ENCODE peak calls at places on chromosomes 13 and 19, in four cellular contexts. Q is left ventricle myocardium inferior, S is astrocyte, K is H9. R is an unnamed sample.
A peak's percentile ranks its signal among the peaks of the same experiment; 100 is the strongest.

GRCh38 chr13:97627566-97627965 is 193.6 kb downstream of the RAP2A start:
- DNase-seq in Q (peak; percentile 43), K (peak; percentile 66), S (peak; percentile 83), R (peak; percentile 74)

GRCh38 chr13:112182251-112182650 is 115.3 kb downstream of the SOX1 start:
- DNase-seq in S (no peak), K (no peak), Q (no peak), R (no peak)

GRCh38 chr13:109784590-109785140 is 1.7 kb downstream of the IRS2 start:
- DNase-seq in K (peak; percentile 81), Q (peak; percentile 84), S (peak; percentile 40), R (no peak)

GRCh38 chr13:40496035-40496810 is 170.2 kb downstream of the FOXO1 start:
- DNase-seq in K (no peak), Q (no peak), S (peak; percentile 73), R (no peak)

GRCh38 chr19:3643592-3644313 is 17.2 kb upstream of the CACTIN start:
- DNase-seq in S (no peak), K (no peak), Q (no peak), R (no peak)

GRCh38 chr19:19113040-19113541 is 25.2 kb downstream of the TMEM161A start:
- DNase-seq in S (no peak), K (peak; percentile 84), Q (no peak), R (no peak)

GRCh38 chr13:73365681-73366080 is 306.9 kb downstream of the KLF5 start:
- DNase-seq in Q (no peak), K (no peak), S (no peak), R (no peak)

GRCh38 chr13:24306632-24307031 is 2.7 kb upstream of the C1QTNF9 start:
- DNase-seq in Q (no peak), K (no peak), S (peak; percentile 46), R (no peak)

GRCh38 chr19:12995596-12996541 is 594 bp downstream of the NFIX start:
- DNase-seq in Q (no peak), S (no peak), K (no peak), R (no peak)

GRCh38 chr13:87168390-87168789 is 502.8 kb upstream of the SLITRK5 start:
- DNase-seq in K (no peak), Q (no peak), S (no peak), R (no peak)

GRCh38 chr19:41324921-41325639 is 15.1 kb downstream of the CCDC97 start:
- DNase-seq in K (peak; percentile 94), S (peak; percentile 77), Q (peak; percentile 77), R (peak; percentile 82)

GRCh38 chr19:45866400-45867176 is 2.5 kb downstream of the FOXA3 start:
- DNase-seq in K (no peak), Q (no peak), S (no peak), R (no peak)

GRCh38 chr13:113183450-113184129 is 24.9 kb downstream of the PCID2 start:
- DNase-seq in K (no peak), Q (no peak), S (no peak), R (no peak)

GRCh38 chr13:92572190-92572589 is 654.4 kb upstream of the GPC6 start:
- DNase-seq in Q (no peak), K (no peak), S (no peak), R (no peak)

GRCh38 chr19:46913852-46914430 is 53.1 kb downstream of the ARHGAP35 start:
- DNase-seq in Q (no peak), S (peak; percentile 58), K (no peak), R (no peak)

GRCh38 chr13:84686973-84687372 is 804.7 kb upstream of the SLITRK1 start:
- DNase-seq in Q (no peak), S (no peak), K (no peak), R (no peak)

GRCh38 chr19:45346449-45346848 is 5.9 kb downstream of the KLC3 start:
- DNase-seq in Q (no peak), K (peak; percentile 75), S (no peak), R (no peak)

GRCh38 chr19:38657633-38658222 is 10.3 kb downstream of the ACTN4 start:
- DNase-seq in S (peak; percentile 95), K (no peak), Q (no peak), R (no peak)

GRCh38 chr13:80313668-80314278 is 27.2 kb downstream of the SPRY2 start:
- DNase-seq in Q (no peak), S (no peak), K (no peak), R (no peak)

GRCh38 chr13:27261376-27261775 is 9.3 kb upstream of the RASL11A start:
- DNase-seq in K (no peak), S (no peak), Q (no peak), R (no peak)

GRCh38 chr19:703651-704446 is 4.9 kb upstream of the PALM start:
- DNase-seq in Q (peak; percentile 77), K (peak; percentile 97), S (no peak), R (peak; percentile 89)

GRCh38 chr19:30046522-30046921 is 104.5 kb downstream of the URI1 start:
- DNase-seq in K (no peak), Q (no peak), S (peak; percentile 4), R (no peak)

GRCh38 chr13:39602614-39603366 is at the start of gene LHFPL6:
- DNase-seq in S (peak; percentile 75), Q (peak; percentile 92), K (peak; percentile 72), R (peak; percentile 83)

GRCh38 chr13:98429977-98430785 is 146.7 kb downstream of the STK24 start:
- DNase-seq in K (no peak), Q (no peak), S (peak; percentile 33), R (no peak)

GRCh38 chr13:34757441-34757840 is 184.6 kb upstream of the NBEA start:
- DNase-seq in S (peak; percentile 19), K (no peak), Q (no peak), R (no peak)

GRCh38 chr13:95391325-95391724 is 90.1 kb upstream of the ABCC4 start:
- DNase-seq in K (no peak), S (no peak), Q (no peak), R (no peak)

GRCh38 chr13:99363391-99363790 is 56.2 kb upstream of the GPR183 start:
- DNase-seq in Q (no peak), S (no peak), K (no peak), R (peak; percentile 52)

DNA sequence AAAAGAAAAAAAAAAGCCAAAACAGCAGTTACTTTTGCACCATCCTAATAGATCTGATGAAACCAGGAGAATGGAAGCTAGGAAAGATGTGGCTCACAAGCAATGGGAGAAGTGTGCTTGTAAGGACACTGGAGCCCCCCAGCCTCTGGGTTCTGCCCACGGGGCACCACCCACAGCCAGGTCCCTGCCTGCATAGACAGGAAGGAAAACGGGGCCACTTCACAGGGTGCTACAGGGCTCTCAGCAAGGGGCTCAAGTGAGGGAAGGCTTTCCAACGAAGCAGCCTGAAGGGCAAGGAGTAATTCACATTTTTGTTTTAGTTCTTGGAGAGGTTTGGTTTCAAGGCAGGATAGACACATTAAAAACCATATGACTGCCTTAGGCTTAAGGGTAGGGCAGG is 42.7 kb downstream of the BRD4 start:
- DNase-seq in Q (no peak), S (no peak), K (no peak), R (no peak)
- TF ChIP-seq CTCF in Q (no peak), S (no peak), K (no peak), R (no peak)

DNA sequence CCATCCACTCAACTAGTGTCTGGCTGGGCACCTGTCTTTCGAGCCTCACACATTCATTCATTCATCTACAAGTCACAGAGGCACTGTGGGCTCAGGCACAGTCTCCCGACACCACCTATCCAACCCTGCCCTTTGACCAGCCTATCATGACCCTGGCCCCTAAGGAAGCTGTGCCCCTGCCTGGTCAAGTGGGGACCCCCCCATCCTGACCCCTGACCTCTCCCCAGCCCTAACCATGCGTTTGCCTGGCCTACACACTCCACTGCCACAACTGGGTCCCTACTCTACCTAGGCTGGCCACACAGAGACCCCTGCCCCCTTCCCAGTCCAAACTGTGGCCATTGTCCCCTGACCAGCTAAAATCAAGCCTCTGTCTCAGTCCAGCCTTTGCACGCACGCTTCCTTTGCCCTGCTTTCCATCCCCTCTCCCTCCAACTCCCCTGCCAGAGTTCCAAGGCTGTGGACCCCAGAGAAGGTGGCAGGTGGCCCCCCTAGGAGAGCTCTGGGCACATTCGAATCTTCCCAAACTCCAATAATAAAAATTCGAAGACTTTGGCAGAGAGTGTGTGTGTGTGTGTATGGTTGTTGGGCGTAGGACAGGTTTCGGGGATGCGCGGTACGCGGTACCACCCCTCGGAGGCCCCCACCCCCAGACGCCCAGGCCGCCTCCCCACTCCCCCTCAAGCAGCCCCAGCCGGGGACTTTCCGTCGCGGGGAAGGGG is 404 bp upstream of the IL27RA start:
- DNase-seq in Q (no peak), S (no peak), K (no peak), R (no peak)
- H3K27ac ChIP-seq in Q (peak overlapping the region; percentile 95), S (no peak overlapping the region), K (no peak overlapping the region), R (peak overlapping the region; percentile 77)

GRCh38 chr13:52399037-52399436 is 6.9 kb downstream of the THSD1 start:
- DNase-seq in Q (no peak), K (no peak), S (no peak), R (no peak)

GRCh38 chr13:52405369-52405766 is 604 bp downstream of the THSD1 start:
- DNase-seq in Q (no peak), S (no peak), K (no peak), R (no peak)

GRCh38 chr13:52393572-52394357 is 12.2 kb downstream of the THSD1 start:
- DNase-seq in S (no peak), K (no peak), Q (no peak), R (no peak)

GRCh38 chr13:52395704-52396103 is 10.3 kb downstream of the THSD1 start:
- DNase-seq in Q (no peak), S (no peak), K (no peak), R (no peak)

GRCh38 chr13:52399708-52400107 is 6.3 kb downstream of the THSD1 start:
- DNase-seq in S (no peak), K (no peak), Q (no peak), R (no peak)
- TF ChIP-seq CTCF in S (no peak), K (peak; percentile 30), Q (peak; percentile 42), R (no peak)

GRCh38 chr19:5025027-5025426 is 56.1 kb downstream of the KDM4B start:
- DNase-seq in S (no peak), Q (no peak), K (no peak), R (no peak)
- H3K27ac ChIP-seq in S (no peak overlapping the region), Q (no peak overlapping the region), K (no peak overlapping the region), R (no peak overlapping the region)

GRCh38 chr13:29924482-29924884 is 74.1 kb upstream of the UBL3 start:
- DNase-seq in K (no peak), S (peak; percentile 80), Q (no peak), R (no peak)

GRCh38 chr13:29924951-29925350 is 74.5 kb upstream of the UBL3 start:
- DNase-seq in Q (no peak), S (no peak), K (no peak), R (no peak)

GRCh38 chr13:29922281-29922821 is 71.9 kb upstream of the UBL3 start:
- DNase-seq in K (no peak), S (peak; percentile 61), Q (no peak), R (no peak)

GRCh38 chr13:29922896-29923295 is 72.5 kb upstream of the UBL3 start:
- DNase-seq in K (no peak), Q (no peak), S (peak; percentile 81), R (no peak)

GRCh38 chr13:29923554-29924481 is 73.4 kb upstream of the UBL3 start:
- DNase-seq in K (peak; percentile 90), S (peak; percentile 99), Q (peak; percentile 42), R (peak; percentile 89)
- TF ChIP-seq CTCF in K (peak; percentile 96), S (peak; percentile 97), Q (peak; percentile 73), R (peak; percentile 55)

GRCh38 chr19:35715981-35716734 is 1.6 kb upstream of the KMT2B start:
- DNase-seq in K (no peak), Q (peak; percentile 70), S (peak; percentile 30), R (peak; percentile 69)
- H3K27ac ChIP-seq in K (peak overlapping the region; percentile 15), Q (peak overlapping the region; percentile 95), S (peak overlapping the region; percentile 28), R (peak overlapping the region; percentile 87)

R was measured in right atrium auricular region.